ENCODE peak calls at places on chromosome 18, in ten cellular contexts. H is activated naive CD4-positive, alpha-beta T cell treated with anti-CD3 and anti-CD28 coated beads, Interleukin-2, amount 50 U/mL, for 72 hours; J is upper lobe of right lung; N is right cardiac atrium; B is esophagus mucosa; Y is CD4-positive, CD25-positive, alpha-beta regulatory T cell; R is left cardiac atrium; Q is T-cell; L is activated T-cell treated with anti-CD3 and anti-CD28 coated beads, Interleukin-2, amount 50 U/mL, for 72 hours; U is CD4-positive, alpha-beta T cell. A is an unnamed sample.

GRCh38 chr18:69949538-69949936 is 1.9 kb upstream of the CD226 start:
- ATAC-seq in Y (no peak), L (no peak), N (no peak), U (no peak), R (no peak), J (no peak), Q (no peak), B (no peak), H (no peak), A (no peak)

GRCh38 chr18:62739911-62740310 is 24.6 kb downstream of the PHLPP1 start:
- ATAC-seq in L (no peak), B (peak; percentile 49), Q (no peak), U (no peak), N (no peak), H (no peak), J (no peak), R (no peak), Y (no peak), A (no peak)

GRCh38 chr18:76983613-76984051 is 149.0 kb downstream of the MBP start:
- ATAC-seq in R (no peak), U (no peak), Q (peak; percentile 35), J (no peak), L (peak; percentile 27), H (peak; percentile 31), N (no peak), B (no peak), Y (no peak), A (peak; percentile 2)

GRCh38 chr18:34128436-34128835 is 96.3 kb downstream of the NOL4 start:
- ATAC-seq in Q (no peak), R (no peak), L (no peak), B (no peak), U (no peak), J (no peak), N (no peak), H (no peak), Y (no peak), A (no peak)

GRCh38 chr18:46289458-46289857 is 185.3 kb downstream of the HAUS1 start:
- ATAC-seq in Y (no peak), R (no peak), U (no peak), L (no peak), Q (no peak), N (no peak), B (no peak), J (no peak), H (peak; percentile 23), A (no peak)

GRCh38 chr18:61616111-61616610 is 276.6 kb downstream of the RNF152 start:
- ATAC-seq in Y (no peak), J (no peak), Q (no peak), N (no peak), R (no peak), U (no peak), B (no peak), L (no peak), H (no peak), A (no peak)

GRCh38 chr18:31058897-31059296 is 16.4 kb upstream of the DSC3 start:
- ATAC-seq in N (no peak), Y (no peak), L (no peak), H (no peak), B (peak; percentile 14), Q (no peak), R (no peak), U (no peak), J (no peak), A (no peak)

GRCh38 chr18:32295604-32296003 is 105.8 kb downstream of the MEP1B start:
- ATAC-seq in J (no peak), Y (no peak), N (no peak), L (no peak), R (no peak), B (no peak), U (no peak), H (no peak), Q (no peak), A (no peak)

GRCh38 chr18:64183674-64184073 is 34.8 kb upstream of the LINC00305 start:
- ATAC-seq in U (no peak), B (no peak), R (no peak), L (no peak), H (no peak), J (no peak), Y (no peak), N (no peak), Q (no peak), A (no peak)

GRCh38 chr18:8620845-8621244 is 11.6 kb downstream of the RAB12 start:
- ATAC-seq in R (no peak), J (no peak), Q (no peak), U (no peak), H (no peak), L (peak; percentile 39), B (no peak), Y (no peak), N (no peak), A (no peak)

GRCh38 chr18:42255908-42256765 is 301.1 kb downstream of the PIK3C3 start:
- ATAC-seq in R (no peak), L (no peak), J (peak; percentile 40), N (no peak), B (peak; percentile 99), Y (no peak), U (no peak), Q (no peak), H (no peak), A (no peak)

GRCh38 chr18:79404567-79404910 is 8.8 kb downstream of the NFATC1 start:
- ATAC-seq in Q (no peak), Y (no peak), L (peak; percentile 29), B (no peak), J (no peak), R (no peak), N (no peak), U (peak; percentile 6), H (peak; percentile 6), A (no peak)

GRCh38 chr18:45060102-45060501 is 379.4 kb downstream of the SETBP1 start:
- ATAC-seq in J (no peak), L (no peak), B (no peak), H (no peak), N (no peak), R (no peak), U (no peak), Y (no peak), Q (no peak), A (no peak)

GRCh38 chr18:61861372-61861771 is 31.4 kb downstream of the RNF152 start:
- ATAC-seq in Q (no peak), J (no peak), H (no peak), U (no peak), R (no peak), B (peak; percentile 52), N (no peak), Y (no peak), L (no peak), A (no peak)

GRCh38 chr18:26482567-26482966 is 65.8 kb downstream of the KCTD1 start:
- ATAC-seq in Y (no peak), H (no peak), B (no peak), N (peak; percentile 44), J (peak; percentile 27), U (no peak), L (no peak), R (no peak), Q (no peak), A (no peak)

GRCh38 chr18:47149457-47150028 is 757 bp downstream of the HDHD2 start:
- ATAC-seq in R (peak; percentile 2), U (no peak), N (peak; percentile 10), Y (no peak), H (no peak), B (no peak), J (no peak), Q (no peak), L (no peak), A (no peak)

GRCh38 chr18:38693085-38693484 is 1127.5 kb upstream of the CELF4 start:
- ATAC-seq in U (no peak), R (no peak), H (no peak), Q (no peak), L (no peak), Y (no peak), J (no peak), B (no peak), N (no peak), A (no peak)

GRCh38 chr18:56413862-56414261 is 224.5 kb downstream of the TXNL1 start:
- ATAC-seq in J (no peak), R (no peak), Q (no peak), U (no peak), Y (no peak), L (no peak), N (no peak), B (no peak), H (no peak), A (no peak)

GRCh38 chr18:39173022-39173421 is 1607.4 kb upstream of the CELF4 start:
- ATAC-seq in Y (no peak), J (no peak), R (no peak), L (no peak), U (no peak), H (no peak), B (no peak), Q (no peak), N (no peak), A (no peak)

GRCh38 chr18:45370190-45371010 is 244.9 kb upstream of the SLC14A2 start:
- ATAC-seq in B (no peak), N (peak; percentile 70), Q (no peak), J (no peak), H (no peak), R (peak; percentile 27), L (no peak), U (no peak), Y (no peak), A (no peak)

GRCh38 chr18:58361212-58361611 is 267.7 kb downstream of the ALPK2 start:
- ATAC-seq in B (no peak), U (no peak), N (peak; percentile 54), Y (no peak), R (peak; percentile 72), Q (no peak), L (no peak), H (no peak), J (no peak), A (no peak)

GRCh38 chr18:49722472-49722871 is 90.9 kb downstream of the ACAA2 start:
- ATAC-seq in L (no peak), J (no peak), Q (no peak), U (no peak), B (no peak), R (no peak), H (no peak), N (no peak), Y (no peak), A (no peak)

GRCh38 chr18:10131036-10131774 is 217.4 kb downstream of the VAPA start:
- ATAC-seq in N (no peak), B (no peak), Y (no peak), U (no peak), Q (no peak), L (no peak), J (no peak), R (no peak), H (no peak), A (no peak)

GRCh38 chr18:22322251-22322691 is 95.4 kb downstream of the CTAGE1 start:
- ATAC-seq in R (peak; percentile 26), B (no peak), J (peak; percentile 3), N (peak; percentile 75), H (no peak), Y (no peak), Q (no peak), L (no peak), U (no peak), A (peak; percentile 72)

GRCh38 chr18:12599966-12600365 is 57.9 kb downstream of the SPIRE1 start:
- ATAC-seq in U (no peak), L (no peak), N (no peak), B (no peak), J (no peak), R (no peak), Y (no peak), Q (no peak), H (no peak), A (no peak)

GRCh38 chr18:11885278-11885991 is 22.7 kb downstream of the MPPE1 start:
- ATAC-seq in N (no peak), U (no peak), B (no peak), Y (no peak), J (peak; percentile 14), L (no peak), H (no peak), R (no peak), Q (no peak), A (no peak)

GRCh38 chr18:47883771-47884413 is 46.6 kb downstream of the SMAD2 start:
- ATAC-seq in R (peak; percentile 60), L (peak; percentile 76), U (no peak), B (peak; percentile 23), Q (no peak), N (no peak), J (no peak), H (peak; percentile 41), Y (no peak), A (no peak)

GRCh38 chr18:629303-630150 is 27.9 kb upstream of the TYMS start:
- ATAC-seq in R (no peak), Q (no peak), H (peak; percentile 37), Y (no peak), B (no peak), N (no peak), U (no peak), L (peak; percentile 75), J (no peak), A (no peak)